ENCODE peak calls at places on chromosomes 12 and 14, in seven cellular contexts. U is hepatocyte, K is HCT116, F is GM23248, R is GM23338, L is PC-3, B is MM.1S. Q is an unnamed sample. For H3K4me1, the result is how much of the 10 kb centered on the place peaks cover.

GRCh38 chr12:58765653-58766554 is 154.4 kb downstream of the LRIG3 start:
- DNase-seq in U (peak), K (no peak), F (peak), R (no peak), L (peak), B (no peak), Q (no peak)

GRCh38 chr12:97921957-97922722 is 459.5 kb downstream of the RMST start:
- DNase-seq in U (no peak), K (no peak), F (peak), R (no peak), L (no peak), B (no peak), Q (no peak)

GRCh38 chr14:71933026-71933587 is 878 bp downstream of the RGS6 start:
- DNase-seq in U (peak), K (no peak), F (peak), R (peak), L (no peak), B (no peak), Q (peak)

GRCh38 chr14:95885866-95886265 is 9.2 kb downstream of the TUNAR start:
- DNase-seq in U (no peak), K (no peak), F (peak), R (no peak), L (no peak), B (no peak), Q (no peak)

GRCh38 chr12:20445693-20446092 is 77.4 kb downstream of the PDE3A start:
- DNase-seq in U (no peak), K (no peak), F (no peak), R (no peak), L (no peak), B (no peak), Q (no peak)

GRCh38 chr12:110796952-110797351 is 49.8 kb upstream of the CCDC63 start:
- DNase-seq in U (no peak), K (peak), F (peak), R (no peak), L (peak), B (no peak), Q (no peak)

GRCh38 chr12:50353869-50354593 is 42.4 kb downstream of the FAM186A start:
- DNase-seq in U (no peak), K (no peak), F (no peak), R (no peak), L (no peak), B (no peak), Q (no peak)

GRCh38 chr12:57147641-57147944 is 174 bp upstream of the LRP1-AS start:
- DNase-seq in U (peak), K (no peak), F (peak), R (no peak), L (no peak), B (no peak), Q (no peak)

GRCh38 chr12:19643635-19644034 is 204.3 kb downstream of the AEBP2 start:
- DNase-seq in U (peak), K (peak), F (peak), R (peak), L (peak), B (no peak), Q (peak)

GRCh38 chr12:58288191-58288590 is 346.8 kb downstream of the ATP23 start:
- DNase-seq in U (no peak), K (no peak), F (no peak), R (no peak), L (no peak), B (no peak), Q (no peak)

GRCh38 chr14:95386536-95386935 is 66.8 kb upstream of the CLMN start:
- DNase-seq in U (no peak), K (no peak), F (no peak), R (no peak), L (no peak), B (no peak), Q (no peak)

GRCh38 chr12:124861898-124862676 is 1.6 kb downstream of the SCARB1 start:
- DNase-seq in U (no peak), K (no peak), F (no peak), R (no peak), L (no peak), B (no peak), Q (no peak)

GRCh38 chr14:104109731-104110361 is 24.3 kb downstream of the ASPG start:
- DNase-seq in U (no peak), K (no peak), F (no peak), R (no peak), L (no peak), B (no peak), Q (no peak)

GRCh38 chr12:100399095-100399494 is 42.2 kb downstream of the SLC17A8 start:
- DNase-seq in U (no peak), K (no peak), F (no peak), R (no peak), L (no peak), B (no peak), Q (no peak)

GRCh38 chr12:25976289-25976688 is 17.8 kb downstream of the RASSF8 start:
- DNase-seq in U (no peak), K (no peak), F (peak), R (no peak), L (no peak), B (no peak), Q (no peak)

GRCh38 chr14:69260246-69260978 is 454 bp downstream of the GALNT16 start:
- DNase-seq in U (peak), K (no peak), F (peak), R (peak), L (no peak), B (no peak), Q (peak)

GRCh38 chr14:20812576-20812975 is 9.9 kb upstream of the RNASE1 start:
- DNase-seq in U (no peak), K (no peak), F (no peak), R (no peak), L (no peak), B (no peak), Q (no peak)

GRCh38 chr14:91873476-91874265 is 6.3 kb upstream of the TC2N start:
- DNase-seq in U (no peak), K (no peak), F (no peak), R (no peak), L (peak), B (no peak), Q (no peak)

GRCh38 chr12:121925361-121925725 is 7.0 kb downstream of the CFAP251 start:
- DNase-seq in U (no peak), K (no peak), F (peak), R (no peak), L (no peak), B (no peak), Q (no peak)

GRCh38 chr12:34340534-34341361 is 318.5 kb downstream of the ALG10 start:
- DNase-seq in U (no peak), K (no peak), F (no peak), R (no peak), L (peak), B (no peak), Q (no peak)
- TF ChIP-seq EZH2 in U (no peak), K (no peak), F (no peak), R (no peak), L (peak), B (no peak), Q (no peak)

GRCh38 chr12:109357032-109357431 is 9.3 kb downstream of the MYO1H start:
- DNase-seq in U (no peak), K (no peak), F (no peak), R (no peak), L (no peak), B (no peak), Q (no peak)

GRCh38 chr12:109356586-109356985 is 8.9 kb downstream of the MYO1H start:
- DNase-seq in U (no peak), K (no peak), F (no peak), R (no peak), L (no peak), B (no peak), Q (no peak)

GRCh38 chr12:109358154-109358869 is 10.6 kb downstream of the MYO1H start:
- DNase-seq in U (no peak), K (no peak), F (peak), R (no peak), L (no peak), B (peak), Q (no peak)
- H3K4me1 ChIP-seq in U (under half), K (under half), F (under half), R (under half), L (under half), B (under half), Q (under half)

GRCh38 chr14:100440758-100441203 is 117.6 kb downstream of the SLC25A47 start:
- DNase-seq in U (no peak), K (no peak), F (peak), R (no peak), L (no peak), B (no peak), Q (no peak)

GRCh38 chr14:100438271-100438670 is 115.1 kb downstream of the SLC25A47 start:
- DNase-seq in U (no peak), K (no peak), F (no peak), R (no peak), L (no peak), B (no peak), Q (no peak)

GRCh38 chr14:100438678-100439592 is 115.8 kb downstream of the SLC25A47 start:
- DNase-seq in U (peak), K (peak), F (peak), R (no peak), L (peak), B (no peak), Q (no peak)

GRCh38 chr14:100440207-100440631 is 117.1 kb downstream of the SLC25A47 start:
- DNase-seq in U (peak), K (no peak), F (peak), R (peak), L (peak), B (no peak), Q (peak)

GRCh38 chr14:100439781-100440180 is 116.6 kb downstream of the SLC25A47 start:
- DNase-seq in U (no peak), K (no peak), F (peak), R (peak), L (peak), B (no peak), Q (no peak)
- TF ChIP-seq EZH2phosphoT487 in U (no peak), K (no peak), F (no peak), R (no peak), L (no peak), B (no peak), Q (no peak)

DNA sequence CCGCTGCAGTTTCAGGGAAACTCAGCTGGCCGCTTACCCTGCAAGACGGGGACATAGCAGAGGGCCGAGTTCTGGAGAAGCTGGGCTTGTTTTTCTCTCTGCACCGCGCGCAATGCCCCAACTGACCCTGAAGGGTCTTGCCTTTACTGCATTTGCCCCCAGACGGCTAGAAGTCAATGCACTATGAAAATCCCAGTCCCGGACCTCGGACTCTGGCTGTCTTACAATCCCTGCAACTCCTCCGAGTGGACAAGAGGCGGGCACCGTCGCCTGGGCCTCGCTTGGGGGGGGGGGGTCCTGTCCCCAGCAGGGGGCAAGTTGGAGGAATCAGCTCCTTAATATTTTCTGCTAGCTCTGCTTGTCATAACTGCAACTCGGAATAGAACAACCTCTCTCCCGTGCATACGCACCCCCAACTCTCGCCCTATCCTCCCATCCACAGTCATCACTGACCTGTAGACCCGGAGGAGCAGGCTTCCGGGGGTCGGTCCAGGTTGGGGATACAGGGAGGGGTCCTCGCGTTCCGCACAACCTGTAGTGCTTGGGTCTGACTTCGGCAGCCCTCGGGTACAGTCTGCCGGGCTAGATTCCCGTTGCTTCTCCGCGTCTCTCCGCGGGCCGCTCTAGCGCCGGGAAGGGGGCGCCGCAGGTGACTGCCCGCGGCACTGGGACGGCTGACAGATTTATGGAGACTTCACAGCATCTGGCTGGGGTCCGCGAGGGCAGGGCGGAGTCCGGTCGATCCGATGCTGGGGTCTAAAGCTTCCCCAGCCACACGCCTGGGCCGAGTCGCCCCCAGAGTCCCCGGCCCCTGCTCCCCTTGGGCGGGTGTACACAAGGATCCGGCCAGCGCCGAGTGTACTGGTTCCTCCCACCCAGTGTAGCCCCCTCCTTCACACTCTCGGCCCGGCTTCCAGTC is 3.3 kb upstream of the PAX9 start:
- DNase-seq in U (peak), K (no peak), F (peak), R (peak), L (no peak), B (no peak), Q (peak)
- TF ChIP-seq EZH2 in U (peak), K (no peak), F (no peak), R (peak), L (no peak), B (no peak), Q (peak)

GRCh38 chr12:89704457-89704856 is 4.2 kb downstream of the ATP2B1 start:
- DNase-seq in U (no peak), K (no peak), F (peak), R (no peak), L (no peak), B (no peak), Q (no peak)

GRCh38 chr12:89707992-89708792 is 446 bp downstream of the ATP2B1 start:
- DNase-seq in U (peak), K (no peak), F (peak), R (peak), L (peak), B (peak), Q (peak)

GRCh38 chr12:89708793-89709156 is at the start of gene ATP2B1:
- DNase-seq in U (peak), K (peak), F (peak), R (peak), L (peak), B (peak), Q (peak)

GRCh38 chr12:89707623-89707991 is 1.0 kb downstream of the ATP2B1 start:
- DNase-seq in U (peak), K (no peak), F (peak), R (peak), L (no peak), B (peak), Q (peak)

GRCh38 chr12:89706551-89707348 is 1.9 kb downstream of the ATP2B1 start:
- DNase-seq in U (peak), K (no peak), F (peak), R (peak), L (peak), B (no peak), Q (peak)
- H3K4me1 ChIP-seq in U (under half), K (under half), F (under half), R (under half), L (half or more), B (under half), Q (under half)

GRCh38 chr12:3361156-3361555 is 129.8 kb upstream of the PRMT8 start:
- DNase-seq in U (no peak), K (no peak), F (no peak), R (no peak), L (no peak), B (no peak), Q (no peak)

GRCh38 chr12:3364226-3364625 is 126.8 kb upstream of the PRMT8 start:
- DNase-seq in U (no peak), K (no peak), F (no peak), R (no peak), L (no peak), B (no peak), Q (no peak)

GRCh38 chr12:3364661-3365264 is 126.2 kb upstream of the PRMT8 start:
- DNase-seq in U (no peak), K (no peak), F (no peak), R (no peak), L (no peak), B (no peak), Q (no peak)

GRCh38 chr12:3363608-3364007 is 127.4 kb upstream of the PRMT8 start:
- DNase-seq in U (no peak), K (no peak), F (no peak), R (no peak), L (no peak), B (no peak), Q (no peak)

GRCh38 chr12:3362751-3363150 is 128.3 kb upstream of the PRMT8 start:
- DNase-seq in U (no peak), K (no peak), F (peak), R (no peak), L (peak), B (no peak), Q (no peak)
- TF ChIP-seq EZH2phosphoT487 in U (no peak), K (no peak), F (no peak), R (no peak), L (no peak), B (no peak), Q (no peak)

GRCh38 chr12:114395755-114396152 is 10.2 kb downstream of the TBX5 start:
- DNase-seq in U (peak), K (no peak), F (peak), R (peak), L (no peak), B (no peak), Q (no peak)
- TF ChIP-seq EZH2 in U (peak), K (no peak), F (no peak), R (peak), L (no peak), B (no peak), Q (peak)

GRCh38 chr12:119216084-119216483 is 37.4 kb downstream of the HSPB8 start:
- DNase-seq in U (no peak), K (no peak), F (no peak), R (no peak), L (no peak), B (no peak), Q (no peak)
- H3K4me1 ChIP-seq in U (under half), K (under half), F (under half), R (under half), L (under half), B (under half), Q (under half)

GRCh38 chr12:132433641-132434395 is 56.1 kb upstream of the FBRSL1 start:
- DNase-seq in U (no peak), K (no peak), F (no peak), R (no peak), L (peak), B (no peak), Q (no peak)

GRCh38 chr12:132435486-132436187 is 54.3 kb upstream of the FBRSL1 start:
- DNase-seq in U (no peak), K (no peak), F (no peak), R (no peak), L (no peak), B (no peak), Q (no peak)

GRCh38 chr12:132432126-132432525 is 57.8 kb upstream of the FBRSL1 start:
- DNase-seq in U (no peak), K (no peak), F (no peak), R (no peak), L (no peak), B (no peak), Q (no peak)

GRCh38 chr12:132430838-132431826 is 58.8 kb upstream of the FBRSL1 start:
- DNase-seq in U (no peak), K (no peak), F (no peak), R (peak), L (no peak), B (no peak), Q (no peak)

GRCh38 chr12:132432721-132433577 is 57.0 kb upstream of the FBRSL1 start:
- DNase-seq in U (peak), K (no peak), F (no peak), R (no peak), L (no peak), B (no peak), Q (no peak)
- TF ChIP-seq EZH2phosphoT487 in U (no peak), K (no peak), F (no peak), R (no peak), L (no peak), B (no peak), Q (no peak)

DNA sequence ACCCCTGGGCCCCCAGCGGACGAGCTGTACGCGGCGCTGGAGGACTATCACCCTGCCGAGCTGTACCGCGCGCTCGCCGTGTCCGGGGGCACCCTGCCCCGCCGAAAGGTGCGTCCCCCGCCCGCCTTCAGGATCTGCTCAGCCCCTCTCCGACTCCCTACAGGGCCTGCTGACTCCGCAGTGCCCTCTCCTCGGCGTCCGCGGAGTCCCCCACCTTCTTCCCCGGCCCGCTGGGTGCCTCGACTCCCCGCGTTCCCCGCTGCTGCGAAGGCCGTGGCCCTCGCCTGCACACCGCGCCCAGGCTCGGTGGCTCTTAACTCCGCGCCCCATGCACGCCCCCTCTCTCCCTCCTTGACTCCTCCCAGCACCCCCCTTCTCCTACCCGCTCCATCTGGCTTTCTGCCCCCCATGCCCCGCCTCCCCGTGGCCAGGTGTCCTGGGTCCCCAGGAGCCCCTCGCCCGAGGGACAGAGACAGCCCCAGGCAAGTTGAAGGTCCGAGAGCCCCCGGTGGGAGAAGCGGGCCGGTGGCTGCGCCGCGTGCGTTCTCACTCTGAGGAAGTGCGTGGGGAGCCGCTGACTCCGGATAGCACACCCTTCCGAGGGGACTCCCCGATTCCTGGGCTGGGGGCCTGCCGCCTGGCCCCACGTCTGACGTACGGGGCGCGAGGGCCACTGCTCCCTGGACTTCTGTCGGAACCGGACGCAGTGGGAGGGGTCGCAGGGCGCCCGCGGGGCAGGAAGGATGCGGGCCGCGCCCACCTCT is 594 bp downstream of the TAMALIN start:
- DNase-seq in U (no peak), K (no peak), F (peak), R (peak), L (no peak), B (no peak), Q (peak)
- TF ChIP-seq EZH2 in U (peak), K (no peak), F (peak), R (peak), L (no peak), B (no peak), Q (peak)